ENCODE peak calls at places on chromosomes 7 and 10, in four cellular contexts. One of them, this sample, is unnamed.

GRCh38 chr7:44403775-44404174 is 78.4 kb upstream of the CAMK2B start:
- DNase-seq in amniotic stem cell: no peak
- DNase-seq in GM18507: no peak
- DNase-seq in ureter: no peak
- DNase-seq in this sample: no peak

GRCh38 chr7:51121036-51121780 is 195.4 kb downstream of the COBL start:
- DNase-seq in GM18507: no peak
- DNase-seq in amniotic stem cell: no peak
- DNase-seq in ureter: no peak
- DNase-seq in this sample: no peak

GRCh38 chr7:29607889-29608288 is 44.3 kb downstream of the PRR15 start:
- DNase-seq in amniotic stem cell: peak; percentile 24
- DNase-seq in GM18507: no peak
- DNase-seq in ureter: no peak
- DNase-seq in this sample: peak; percentile 65

GRCh38 chr10:43374194-43374593 is 2.8 kb downstream of the FXYD4 start:
- DNase-seq in ureter: no peak
- DNase-seq in amniotic stem cell: no peak
- DNase-seq in GM18507: no peak
- DNase-seq in this sample: no peak

GRCh38 chr10:116765549-116766162 is 23.3 kb upstream of the HSPA12A start:
- DNase-seq in amniotic stem cell: no peak
- DNase-seq in ureter: no peak
- DNase-seq in GM18507: no peak
- DNase-seq in this sample: peak; percentile 29

GRCh38 chr10:404341-404740 is 269.1 kb downstream of the ZMYND11 start:
- DNase-seq in amniotic stem cell: peak; percentile 55
- DNase-seq in ureter: no peak
- DNase-seq in GM18507: no peak
- DNase-seq in this sample: peak; percentile 78

GRCh38 chr7:1545417-1546246 is 10.4 kb downstream of the TMEM184A start:
- DNase-seq in GM18507: no peak
- DNase-seq in ureter: no peak
- DNase-seq in amniotic stem cell: no peak
- DNase-seq in this sample: no peak

GRCh38 chr10:129545257-129545656 is 78.2 kb downstream of the MGMT start:
- DNase-seq in ureter: no peak
- DNase-seq in amniotic stem cell: no peak
- DNase-seq in GM18507: no peak
- DNase-seq in this sample: peak; percentile 57

GRCh38 chr7:27173412-27174076 is 576 bp downstream of the HOXA10 start:
- DNase-seq in ureter: peak; percentile 53
- DNase-seq in amniotic stem cell: no peak
- DNase-seq in GM18507: no peak
- DNase-seq in this sample: no peak

GRCh38 chr10:124308811-124309210 is 109.9 kb downstream of the OAT start:
- DNase-seq in ureter: no peak
- DNase-seq in amniotic stem cell: no peak
- DNase-seq in GM18507: no peak
- DNase-seq in this sample: no peak

GRCh38 chr10:132714096-132714721 is 71.7 kb downstream of the NKX6-2 start:
- DNase-seq in GM18507: no peak
- DNase-seq in amniotic stem cell: no peak
- DNase-seq in ureter: no peak
- DNase-seq in this sample: no peak

GRCh38 chr7:149741629-149742028 is 31.8 kb downstream of the ZNF467 start:
- DNase-seq in amniotic stem cell: no peak
- DNase-seq in GM18507: no peak
- DNase-seq in ureter: no peak
- DNase-seq in this sample: no peak

GRCh38 chr10:119811122-119811521 is 61.5 kb downstream of the MCMBP start:
- DNase-seq in amniotic stem cell: no peak
- DNase-seq in ureter: no peak
- DNase-seq in GM18507: no peak
- DNase-seq in this sample: no peak

GRCh38 chr10:71081912-71082311 is 130.5 kb upstream of the UNC5B start:
- DNase-seq in GM18507: no peak
- DNase-seq in ureter: peak; percentile 27
- DNase-seq in amniotic stem cell: no peak
- DNase-seq in this sample: no peak

GRCh38 chr7:155533120-155533826 is 13.1 kb downstream of the CNPY1 start:
- DNase-seq in GM18507: no peak
- DNase-seq in amniotic stem cell: no peak
- DNase-seq in ureter: no peak
- DNase-seq in this sample: peak; percentile 1

GRCh38 chr7:157872447-157872846 is 535.6 kb downstream of the DNAJB6 start:
- DNase-seq in amniotic stem cell: no peak
- DNase-seq in GM18507: no peak
- DNase-seq in ureter: no peak
- DNase-seq in this sample: no peak

GRCh38 chr10:128530301-128530700 is 404.1 kb upstream of the MKI67 start:
- DNase-seq in amniotic stem cell: no peak
- DNase-seq in GM18507: no peak
- DNase-seq in ureter: no peak
- DNase-seq in this sample: peak; percentile 10

GRCh38 chr7:42020067-42020466 is 216.9 kb downstream of the GLI3 start:
- DNase-seq in ureter: no peak
- DNase-seq in GM18507: no peak
- DNase-seq in amniotic stem cell: no peak
- DNase-seq in this sample: peak; percentile 4

GRCh38 chr10:121804460-121804859 is 123.4 kb downstream of the ATE1 start:
- DNase-seq in amniotic stem cell: no peak
- DNase-seq in GM18507: no peak
- DNase-seq in ureter: no peak
- DNase-seq in this sample: peak; percentile 84

GRCh38 chr10:47261556-47261955 is 38.4 kb upstream of the GDF10 start:
- DNase-seq in GM18507: no peak
- DNase-seq in amniotic stem cell: no peak
- DNase-seq in ureter: no peak
- DNase-seq in this sample: no peak

GRCh38 chr10:114471906-114472873 is 67.9 kb upstream of the AFAP1L2 start:
- DNase-seq in amniotic stem cell: no peak
- DNase-seq in GM18507: no peak
- DNase-seq in ureter: no peak
- DNase-seq in this sample: no peak

GRCh38 chr7:621572-622285 is 102.1 kb upstream of the PDGFA start:
- DNase-seq in amniotic stem cell: no peak
- DNase-seq in ureter: no peak
- DNase-seq in GM18507: no peak
- DNase-seq in this sample: no peak

GRCh38 chr10:18793951-18794350 is 134.7 kb downstream of the ARL5B start:
- DNase-seq in GM18507: no peak
- DNase-seq in amniotic stem cell: no peak
- DNase-seq in ureter: no peak
- DNase-seq in this sample: peak; percentile 12

GRCh38 chr7:132865366-132865765 is 216.5 kb downstream of the CHCHD3 start:
- DNase-seq in ureter: no peak
- DNase-seq in amniotic stem cell: no peak
- DNase-seq in GM18507: no peak
- DNase-seq in this sample: no peak

GRCh38 chr7:44215531-44215930 is 14.8 kb downstream of the YKT6 start:
- DNase-seq in amniotic stem cell: no peak
- DNase-seq in GM18507: no peak
- DNase-seq in ureter: no peak
- DNase-seq in this sample: no peak

GRCh38 chr7:33590902-33591301 is 314.4 kb upstream of the BMPER start:
- DNase-seq in GM18507: no peak
- DNase-seq in ureter: no peak
- DNase-seq in amniotic stem cell: no peak
- DNase-seq in this sample: peak; percentile 44

GRCh38 chr10:20473361-20473760 is 423.8 kb downstream of the NEBL start:
- DNase-seq in GM18507: no peak
- DNase-seq in ureter: no peak
- DNase-seq in amniotic stem cell: no peak
- DNase-seq in this sample: peak; percentile 66

GRCh38 chr7:91034459-91035368 is 229.5 kb upstream of the FZD1 start:
- DNase-seq in amniotic stem cell: no peak
- DNase-seq in GM18507: peak; percentile 8
- DNase-seq in ureter: peak; percentile 48
- DNase-seq in this sample: peak; percentile 69

GRCh38 chr7:91940171-91940570 is 491 bp upstream of the AKAP9 start:
- DNase-seq in ureter: no peak
- DNase-seq in GM18507: no peak
- DNase-seq in amniotic stem cell: no peak
- DNase-seq in this sample: peak; percentile 33

GRCh38 chr7:104368006-104368405 is 39.6 kb downstream of the LHFPL3 start:
- DNase-seq in amniotic stem cell: no peak
- DNase-seq in GM18507: no peak
- DNase-seq in ureter: no peak
- DNase-seq in this sample: no peak